ENCODE peak calls at places on chromosomes 16 and 17, in seven cellular contexts. One of them, this sample, is unnamed.

GRCh38 chr17:31743767-31744166 is 115.3 kb downstream of the COPRS start:
- DNase-seq in stomach: no peak
- DNase-seq in kidney epithelial cell: no peak
- DNase-seq in globus pallidus: no peak
- DNase-seq in GM19239: no peak
- DNase-seq in iPS-NIHi11: no peak
- DNase-seq in T47D: no peak
- DNase-seq in this sample: no peak

GRCh38 chr17:9183297-9183696 is 162.0 kb downstream of the NTN1 start:
- DNase-seq in stomach: no peak
- DNase-seq in kidney epithelial cell: no peak
- DNase-seq in globus pallidus: no peak
- DNase-seq in GM19239: no peak
- DNase-seq in iPS-NIHi11: no peak
- DNase-seq in T47D: no peak
- DNase-seq in this sample: no peak

GRCh38 chr17:15233022-15233805 is 31.9 kb downstream of the PMP22 start:
- DNase-seq in stomach: no peak
- DNase-seq in kidney epithelial cell: no peak
- DNase-seq in globus pallidus: peak
- DNase-seq in GM19239: no peak
- DNase-seq in iPS-NIHi11: peak
- DNase-seq in T47D: peak
- DNase-seq in this sample: no peak

GRCh38 chr17:13070732-13071131 is 52.9 kb upstream of the ELAC2 start:
- DNase-seq in stomach: no peak
- DNase-seq in kidney epithelial cell: no peak
- DNase-seq in globus pallidus: no peak
- DNase-seq in GM19239: no peak
- DNase-seq in iPS-NIHi11: no peak
- DNase-seq in T47D: no peak
- DNase-seq in this sample: no peak

GRCh38 chr17:42798011-42798382 is 507 bp downstream of the COA3 start:
- DNase-seq in stomach: no peak
- DNase-seq in kidney epithelial cell: no peak
- DNase-seq in globus pallidus: no peak
- DNase-seq in GM19239: no peak
- DNase-seq in iPS-NIHi11: no peak
- DNase-seq in T47D: no peak
- DNase-seq in this sample: no peak

GRCh38 chr17:62380253-62380652 is at the start of gene EFCAB3:
- DNase-seq in stomach: no peak
- DNase-seq in kidney epithelial cell: no peak
- DNase-seq in globus pallidus: no peak
- DNase-seq in GM19239: no peak
- DNase-seq in iPS-NIHi11: no peak
- DNase-seq in T47D: no peak
- DNase-seq in this sample: no peak

GRCh38 chr16:29665294-29666077 is 2.4 kb downstream of the SPN start:
- DNase-seq in stomach: no peak
- DNase-seq in kidney epithelial cell: no peak
- DNase-seq in globus pallidus: no peak
- DNase-seq in GM19239: no peak
- DNase-seq in iPS-NIHi11: no peak
- DNase-seq in T47D: no peak
- DNase-seq in this sample: no peak

GRCh38 chr17:8391711-8392110 is 5.9 kb downstream of the RNF222 start:
- DNase-seq in stomach: no peak
- DNase-seq in kidney epithelial cell: no peak
- DNase-seq in globus pallidus: no peak
- DNase-seq in GM19239: no peak
- DNase-seq in iPS-NIHi11: no peak
- DNase-seq in T47D: peak
- DNase-seq in this sample: no peak

GRCh38 chr16:78390828-78391227 is 291.4 kb downstream of the WWOX start:
- DNase-seq in stomach: no peak
- DNase-seq in kidney epithelial cell: no peak
- DNase-seq in globus pallidus: no peak
- DNase-seq in GM19239: no peak
- DNase-seq in iPS-NIHi11: no peak
- DNase-seq in T47D: no peak
- DNase-seq in this sample: no peak

GRCh38 chr16:58082381-58082780 is 46.8 kb downstream of the CFAP20 start:
- DNase-seq in stomach: no peak
- DNase-seq in kidney epithelial cell: no peak
- DNase-seq in globus pallidus: no peak
- DNase-seq in GM19239: no peak
- DNase-seq in iPS-NIHi11: no peak
- DNase-seq in T47D: no peak
- DNase-seq in this sample: no peak

This sample was measured in DMS79 treated with DMSO at 0.1 percent for 48 hours.